ENCODE peak calls at places on chromosomes 3 and 15, in four cellular contexts. Y is non-pigmented ciliary epithelial cell; V is activated naive CD8-positive, alpha-beta T cell treated with anti-CD3 and anti-CD28 coated beads, Interleukin-2, amount 50 U/mL, for 24 hours; K is pulmonary artery endothelial cell. J is an unnamed sample.
A peak's percentile ranks its signal among the peaks of the same experiment; 100 is the strongest.

GRCh38 chr15:83929619-83930018 is 275.7 kb downstream of the ADAMTSL3 start:
- DNase-seq in Y (no peak), V (no peak), K (no peak), J (no peak)

GRCh38 chr3:24264748-24265158 is 229.9 kb downstream of the THRB start:
- DNase-seq in Y (peak; percentile 14), V (peak; percentile 8), K (peak; percentile 11), J (no peak)

GRCh38 chr15:44775923-44776322 is 39.6 kb downstream of the TRIM69 start:
- DNase-seq in Y (no peak), V (no peak), K (no peak), J (no peak)

GRCh38 chr3:169026543-169027181 is 636.9 kb downstream of the MECOM start:
- DNase-seq in Y (peak; percentile 73), V (no peak), K (peak; percentile 79), J (peak; percentile 74)

GRCh38 chr3:9279959-9280358 is 30.5 kb upstream of the SRGAP3 start:
- DNase-seq in Y (no peak), V (no peak), K (no peak), J (peak; percentile 16)

GRCh38 chr15:34987623-34987981 is 485 bp downstream of the ZNF770 start:
- DNase-seq in Y (no peak), V (no peak), K (no peak), J (no peak)

GRCh38 chr3:126419886-126420786 is 25.4 kb downstream of the CFAP100 start:
- DNase-seq in Y (no peak), V (no peak), K (no peak), J (no peak)

GRCh38 chr3:160130950-160131349 is 94.3 kb upstream of the C3orf80 start:
- DNase-seq in Y (peak; percentile 43), V (no peak), K (no peak), J (peak; percentile 86)

GRCh38 chr3:167575000-167575399 is 78.7 kb downstream of the WDR49 start:
- DNase-seq in Y (no peak), V (no peak), K (no peak), J (no peak)

GRCh38 chr15:70605606-70606410 is 157.6 kb downstream of the UACA start:
- DNase-seq in Y (no peak), V (no peak), K (peak; percentile 53), J (peak; percentile 55)

J was measured in retinal pigment epithelial cell.